ENCODE peak calls at places on chromosomes 13 and 19, in seven cellular contexts. One of them, this sample, is unnamed.

GRCh38 chr19:39142655-39143054 is 17.1 kb downstream of the PAK4 start:
- DNase-seq in fibroblast of lung: no peak
- DNase-seq in thoracic aorta: no peak
- DNase-seq in astrocyte of the cerebellum: no peak
- DNase-seq in hepatocyte: peak
- DNase-seq in mucosa of descending colon: no peak
- DNase-seq in cardiac muscle cell: no peak
- DNase-seq in this sample: no peak

GRCh38 chr19:55340144-55340783 is 588 bp downstream of the KMT5C start:
- DNase-seq in fibroblast of lung: no peak
- DNase-seq in thoracic aorta: no peak
- DNase-seq in astrocyte of the cerebellum: no peak
- DNase-seq in hepatocyte: peak
- DNase-seq in mucosa of descending colon: peak
- DNase-seq in cardiac muscle cell: no peak
- DNase-seq in this sample: no peak

GRCh38 chr13:24894972-24895300 is 131.0 kb downstream of the RNF17 start:
- DNase-seq in fibroblast of lung: no peak
- DNase-seq in thoracic aorta: no peak
- DNase-seq in astrocyte of the cerebellum: no peak
- DNase-seq in hepatocyte: no peak
- DNase-seq in mucosa of descending colon: no peak
- DNase-seq in cardiac muscle cell: no peak
- DNase-seq in this sample: no peak

GRCh38 chr13:29255567-29255966 is 339.9 kb downstream of the SLC7A1 start:
- DNase-seq in fibroblast of lung: no peak
- DNase-seq in thoracic aorta: no peak
- DNase-seq in astrocyte of the cerebellum: no peak
- DNase-seq in hepatocyte: no peak
- DNase-seq in mucosa of descending colon: no peak
- DNase-seq in cardiac muscle cell: no peak
- DNase-seq in this sample: no peak

GRCh38 chr13:38888309-38888708 is 102.3 kb downstream of the STOML3 start:
- DNase-seq in fibroblast of lung: peak
- DNase-seq in thoracic aorta: no peak
- DNase-seq in astrocyte of the cerebellum: no peak
- DNase-seq in hepatocyte: no peak
- DNase-seq in mucosa of descending colon: no peak
- DNase-seq in cardiac muscle cell: peak
- DNase-seq in this sample: peak

GRCh38 chr13:65342938-65343337 is 1887.2 kb downstream of the PCDH9 start:
- DNase-seq in fibroblast of lung: peak
- DNase-seq in thoracic aorta: no peak
- DNase-seq in astrocyte of the cerebellum: no peak
- DNase-seq in hepatocyte: no peak
- DNase-seq in mucosa of descending colon: no peak
- DNase-seq in cardiac muscle cell: peak
- DNase-seq in this sample: no peak

GRCh38 chr13:99916366-99917103 is 55.0 kb downstream of the ZIC5 start:
- DNase-seq in fibroblast of lung: peak
- DNase-seq in thoracic aorta: no peak
- DNase-seq in astrocyte of the cerebellum: peak
- DNase-seq in hepatocyte: peak
- DNase-seq in mucosa of descending colon: no peak
- DNase-seq in cardiac muscle cell: peak
- DNase-seq in this sample: peak

GRCh38 chr13:113157206-113157928 is 1.1 kb upstream of the PROZ start:
- DNase-seq in fibroblast of lung: no peak
- DNase-seq in thoracic aorta: no peak
- DNase-seq in astrocyte of the cerebellum: no peak
- DNase-seq in hepatocyte: no peak
- DNase-seq in mucosa of descending colon: no peak
- DNase-seq in cardiac muscle cell: no peak
- DNase-seq in this sample: no peak

GRCh38 chr19:11457115-11457514 is 21.7 kb downstream of the PRKCSH start:
- DNase-seq in fibroblast of lung: no peak
- DNase-seq in thoracic aorta: no peak
- DNase-seq in astrocyte of the cerebellum: no peak
- DNase-seq in hepatocyte: peak
- DNase-seq in mucosa of descending colon: no peak
- DNase-seq in cardiac muscle cell: peak
- DNase-seq in this sample: no peak

GRCh38 chr19:377801-378581 is 31.0 kb downstream of the C2CD4C start:
- DNase-seq in fibroblast of lung: no peak
- DNase-seq in thoracic aorta: no peak
- DNase-seq in astrocyte of the cerebellum: no peak
- DNase-seq in hepatocyte: no peak
- DNase-seq in mucosa of descending colon: no peak
- DNase-seq in cardiac muscle cell: no peak
- DNase-seq in this sample: peak

GRCh38 chr13:91079190-91079589 is 268.3 kb upstream of the MIR17HG start:
- DNase-seq in fibroblast of lung: no peak
- DNase-seq in thoracic aorta: no peak
- DNase-seq in astrocyte of the cerebellum: no peak
- DNase-seq in hepatocyte: no peak
- DNase-seq in mucosa of descending colon: no peak
- DNase-seq in cardiac muscle cell: no peak
- DNase-seq in this sample: no peak

GRCh38 chr19:47032171-47032811 is 12.7 kb downstream of the NPAS1 start:
- DNase-seq in fibroblast of lung: no peak
- DNase-seq in thoracic aorta: no peak
- DNase-seq in astrocyte of the cerebellum: no peak
- DNase-seq in hepatocyte: peak
- DNase-seq in mucosa of descending colon: no peak
- DNase-seq in cardiac muscle cell: peak
- DNase-seq in this sample: peak

GRCh38 chr13:43935878-43936277 is 56.2 kb downstream of the LACC1 start:
- DNase-seq in fibroblast of lung: peak
- DNase-seq in thoracic aorta: no peak
- DNase-seq in astrocyte of the cerebellum: no peak
- DNase-seq in hepatocyte: no peak
- DNase-seq in mucosa of descending colon: no peak
- DNase-seq in cardiac muscle cell: peak
- DNase-seq in this sample: no peak

GRCh38 chr19:43476606-43477005 is 11.2 kb upstream of the LYPD3 start:
- DNase-seq in fibroblast of lung: peak
- DNase-seq in thoracic aorta: no peak
- DNase-seq in astrocyte of the cerebellum: peak
- DNase-seq in hepatocyte: no peak
- DNase-seq in mucosa of descending colon: no peak
- DNase-seq in cardiac muscle cell: peak
- DNase-seq in this sample: peak

GRCh38 chr13:78054152-78054551 is 135.5 kb upstream of the EDNRB start:
- DNase-seq in fibroblast of lung: no peak
- DNase-seq in thoracic aorta: no peak
- DNase-seq in astrocyte of the cerebellum: peak
- DNase-seq in hepatocyte: no peak
- DNase-seq in mucosa of descending colon: no peak
- DNase-seq in cardiac muscle cell: no peak
- DNase-seq in this sample: no peak

GRCh38 chr19:45276284-45276687 is 25.2 kb downstream of the MARK4 start:
- DNase-seq in fibroblast of lung: no peak
- DNase-seq in thoracic aorta: no peak
- DNase-seq in astrocyte of the cerebellum: no peak
- DNase-seq in hepatocyte: peak
- DNase-seq in mucosa of descending colon: no peak
- DNase-seq in cardiac muscle cell: peak
- DNase-seq in this sample: no peak

DNA sequence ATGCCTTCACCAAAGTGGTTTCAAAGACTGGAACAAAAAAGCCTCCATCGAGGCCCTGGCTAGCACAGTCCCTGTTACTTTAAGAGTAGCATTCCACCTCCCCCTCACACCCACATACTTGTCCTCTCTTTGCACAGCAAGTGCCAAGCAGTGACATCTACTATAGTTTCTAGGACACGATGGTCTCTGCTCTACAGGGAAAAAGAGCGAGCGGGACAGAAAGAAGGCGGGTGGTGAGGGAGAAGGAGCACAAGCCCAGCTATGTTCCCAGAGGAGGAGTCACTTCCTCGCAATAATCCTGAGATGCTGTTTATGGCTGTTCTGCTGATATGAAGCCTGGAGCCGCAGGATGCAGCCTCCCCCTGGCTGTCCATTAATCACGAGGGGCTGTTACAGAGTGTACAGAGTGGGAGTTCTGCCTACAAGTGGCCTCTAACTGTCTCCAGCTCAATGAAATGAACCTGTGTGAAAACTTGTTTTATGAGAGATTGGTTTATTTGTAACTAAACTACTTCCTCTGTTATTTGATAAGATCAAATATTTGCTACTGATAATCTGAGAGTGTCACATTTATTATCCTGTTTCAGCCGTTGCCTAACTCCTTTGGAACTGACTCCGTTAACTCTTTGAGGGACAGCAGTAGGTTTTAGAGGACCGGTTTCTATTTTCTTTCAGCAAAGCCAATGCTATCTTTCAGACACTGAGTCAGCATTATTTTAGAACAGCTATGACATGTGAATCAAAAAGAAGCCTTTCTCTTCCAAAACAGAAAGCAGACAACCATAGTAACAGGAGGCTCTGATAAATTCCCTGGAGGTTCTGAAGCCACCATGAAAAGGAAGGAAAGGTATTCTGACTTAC is 208.0 kb downstream of the SPRY2 start:
- DNase-seq in fibroblast of lung: peak
- DNase-seq in thoracic aorta: peak
- DNase-seq in astrocyte of the cerebellum: no peak
- DNase-seq in hepatocyte: peak
- DNase-seq in mucosa of descending colon: peak
- DNase-seq in cardiac muscle cell: peak
- DNase-seq in this sample: peak
- TF ChIP-seq CTCF in fibroblast of lung: no peak
- TF ChIP-seq CTCF in thoracic aorta: no peak
- TF ChIP-seq CTCF in astrocyte of the cerebellum: no peak
- TF ChIP-seq CTCF in hepatocyte: no peak
- TF ChIP-seq CTCF in mucosa of descending colon: no peak
- TF ChIP-seq CTCF in cardiac muscle cell: no peak
- TF ChIP-seq CTCF in this sample: no peak

DNA sequence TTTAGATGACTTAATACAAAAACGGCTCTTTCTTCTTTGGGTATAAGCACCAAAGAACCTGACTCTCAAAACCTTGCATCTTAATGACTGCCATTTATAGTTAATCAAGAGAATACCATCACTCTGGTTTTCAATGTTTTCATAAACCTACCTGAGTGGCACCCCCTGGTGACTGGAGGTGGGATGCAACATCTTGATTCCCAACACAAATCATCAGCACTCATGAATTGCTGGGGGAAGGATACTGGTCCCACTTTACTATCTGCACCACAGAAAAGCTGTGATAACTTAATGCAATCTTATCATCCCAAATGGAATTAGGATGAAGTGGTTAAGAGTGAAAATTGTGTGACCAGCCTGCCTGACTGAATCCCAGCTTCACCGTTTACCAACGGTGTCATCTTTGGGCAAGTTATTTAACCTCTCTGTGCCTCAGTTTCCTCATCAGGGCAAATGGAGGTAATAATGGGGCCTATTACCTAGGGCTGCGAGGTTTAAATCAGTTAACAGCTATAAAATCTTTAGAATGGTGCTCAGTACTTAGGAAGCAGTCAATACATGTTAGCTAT is 366.4 kb downstream of the KLF12 start:
- DNase-seq in fibroblast of lung: no peak
- DNase-seq in thoracic aorta: no peak
- DNase-seq in astrocyte of the cerebellum: no peak
- DNase-seq in hepatocyte: no peak
- DNase-seq in mucosa of descending colon: no peak
- DNase-seq in cardiac muscle cell: no peak
- DNase-seq in this sample: no peak
- TF ChIP-seq CTCF in fibroblast of lung: peak
- TF ChIP-seq CTCF in thoracic aorta: peak
- TF ChIP-seq CTCF in astrocyte of the cerebellum: peak
- TF ChIP-seq CTCF in hepatocyte: peak
- TF ChIP-seq CTCF in mucosa of descending colon: no peak
- TF ChIP-seq CTCF in cardiac muscle cell: peak
- TF ChIP-seq CTCF in this sample: peak

DNA sequence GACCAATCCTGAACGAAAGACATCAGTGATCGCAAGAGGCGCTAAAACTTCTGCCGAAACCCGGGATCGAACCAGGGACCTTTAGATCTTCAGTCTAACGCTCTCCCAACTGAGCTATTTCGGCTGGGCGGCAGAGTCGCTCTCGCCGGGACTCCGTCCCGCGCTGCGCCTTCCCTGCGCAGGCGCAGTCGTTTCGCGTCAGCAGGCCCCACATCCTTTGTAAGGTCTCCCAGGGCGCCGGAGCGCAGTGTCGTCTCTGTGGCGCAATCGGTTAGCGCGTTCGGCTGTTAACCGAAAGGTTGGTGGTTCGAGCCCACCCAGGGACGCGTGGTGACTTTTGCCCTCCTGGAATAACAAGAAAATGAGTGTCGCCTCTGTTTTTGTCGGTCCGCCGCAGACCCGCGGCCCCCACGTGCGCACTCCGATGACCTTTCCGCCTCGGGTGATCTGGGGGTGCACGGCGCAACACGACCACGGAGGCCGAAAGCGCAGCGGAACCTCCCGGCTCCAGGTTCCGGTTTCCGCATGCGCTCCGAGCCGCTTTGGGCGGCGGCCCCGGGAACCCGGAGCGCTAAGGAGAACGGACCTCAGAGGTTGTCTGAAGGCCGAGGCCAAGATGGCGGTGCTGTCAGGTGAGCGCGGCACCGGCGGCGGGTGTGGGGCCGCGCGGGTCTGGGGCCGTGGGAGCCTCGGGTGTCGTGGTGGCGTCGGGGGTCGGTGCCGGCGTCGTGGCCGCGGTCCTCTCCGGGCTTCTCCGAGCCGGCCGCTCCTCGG is at the start of gene NDUFS7:
- DNase-seq in fibroblast of lung: peak
- DNase-seq in thoracic aorta: peak
- DNase-seq in astrocyte of the cerebellum: peak
- DNase-seq in hepatocyte: peak
- DNase-seq in mucosa of descending colon: peak
- DNase-seq in cardiac muscle cell: peak
- DNase-seq in this sample: peak
- TF ChIP-seq CTCF in fibroblast of lung: no peak
- TF ChIP-seq CTCF in thoracic aorta: peak
- TF ChIP-seq CTCF in astrocyte of the cerebellum: no peak
- TF ChIP-seq CTCF in hepatocyte: no peak
- TF ChIP-seq CTCF in mucosa of descending colon: no peak
- TF ChIP-seq CTCF in cardiac muscle cell: peak
- TF ChIP-seq CTCF in this sample: no peak

DNA sequence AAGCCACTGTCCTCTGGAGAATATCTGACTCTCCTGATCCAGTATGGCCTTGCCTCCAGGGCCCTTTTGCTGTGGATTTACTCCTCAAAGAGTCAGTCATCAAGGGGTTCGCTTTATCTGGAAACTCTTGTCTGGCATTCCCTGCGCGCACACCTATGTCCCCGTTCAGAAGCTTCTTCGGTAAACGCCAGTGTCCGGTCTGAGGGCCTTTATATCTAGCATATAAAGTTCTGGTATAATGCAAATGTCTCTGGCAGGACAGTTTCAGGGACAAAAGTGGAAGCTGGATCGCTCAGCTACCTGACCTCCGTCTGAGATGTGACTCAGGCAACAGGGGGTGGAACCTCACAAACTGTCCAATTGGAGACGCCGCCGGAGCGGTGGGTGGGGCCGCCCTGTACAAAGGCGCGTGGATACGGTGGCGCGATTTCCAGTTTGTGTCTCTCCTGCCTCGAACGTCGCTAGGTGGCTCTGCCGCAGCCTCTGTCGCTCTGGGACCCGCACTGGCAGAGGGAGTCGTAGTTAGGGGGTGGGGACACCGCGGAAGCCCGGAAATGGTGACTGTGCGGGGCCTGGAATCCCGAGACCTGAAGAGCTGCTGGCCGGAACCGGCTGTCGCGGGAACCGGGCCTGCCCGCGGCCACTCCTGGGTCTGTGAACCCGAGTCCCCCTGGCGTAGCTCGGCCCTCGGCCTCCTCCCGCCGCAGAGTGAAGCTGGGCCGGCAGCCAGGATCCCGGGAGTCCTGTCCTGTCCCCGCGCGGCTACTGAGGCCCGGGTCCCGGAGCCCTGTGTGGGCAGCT is 10.6 kb upstream of the ZNF709 start:
- DNase-seq in fibroblast of lung: peak
- DNase-seq in thoracic aorta: peak
- DNase-seq in astrocyte of the cerebellum: peak
- DNase-seq in hepatocyte: peak
- DNase-seq in mucosa of descending colon: peak
- DNase-seq in cardiac muscle cell: peak
- DNase-seq in this sample: peak
- TF ChIP-seq CTCF in fibroblast of lung: no peak
- TF ChIP-seq CTCF in thoracic aorta: peak
- TF ChIP-seq CTCF in astrocyte of the cerebellum: peak
- TF ChIP-seq CTCF in hepatocyte: peak
- TF ChIP-seq CTCF in mucosa of descending colon: peak
- TF ChIP-seq CTCF in cardiac muscle cell: peak
- TF ChIP-seq CTCF in this sample: peak

This sample was measured in mammary epithelial cell.